ENCODE peak calls at places on chromosomes 13 and 19, in nine cellular contexts. E is CD8-positive, alpha-beta memory T cell; B is ureter; S is activated naive CD4-positive, alpha-beta T cell treated with anti-CD3 and anti-CD28 coated beads for 36 hours; Z is stimulated activated CD8-positive, alpha-beta memory T cell treated with anti-CD3 and anti-CD28 coated beads, Interleukin-4, amount 100 ng/mL, for 1 hour; C is NCI-H748 treated with DMSO at 0.1 percent for 48 hours; W is C1 segment of cervical spinal cord; R is RPMI8226; J is stimulated activated CD4-positive, alpha-beta T cell treated with anti-CD3 and anti-CD28 coated beads, Interleukin-4, amount 100 ng/mL, for 1 hour. X is an unnamed sample.

GRCh38 chr13:51243832-51244231 is 21.6 kb downstream of the FAM124A start:
- DNase-seq in J (no peak), Z (no peak), C (no peak), B (no peak), E (no peak), S (no peak), W (no peak), R (no peak), X (no peak)

GRCh38 chr19:5804516-5805464 is at the start of gene NRTN:
- DNase-seq in Z (no peak), C (no peak), S (peak; percentile 58), R (peak; percentile 70), E (peak; percentile 23), B (no peak), W (no peak), J (peak; percentile 63), X (no peak)

GRCh38 chr19:7908742-7909461 is 5.2 kb downstream of the MAP2K7 start:
- DNase-seq in J (no peak), B (peak; percentile 40), C (no peak), W (no peak), S (no peak), E (no peak), Z (no peak), R (no peak), X (no peak)

GRCh38 chr19:8702350-8702749 is 3.8 kb upstream of the ACTL9 start:
- DNase-seq in R (no peak), J (no peak), E (peak; percentile 39), B (no peak), W (no peak), S (peak; percentile 31), Z (no peak), C (no peak), X (no peak)

GRCh38 chr13:25117312-25117711 is 21.4 kb downstream of the PABPC3 start:
- DNase-seq in W (no peak), B (no peak), Z (no peak), R (no peak), E (no peak), C (no peak), S (no peak), J (no peak), X (no peak)

GRCh38 chr19:39469567-39469966 is 11.1 kb upstream of the TIMM50 start:
- DNase-seq in B (no peak), R (no peak), C (no peak), J (no peak), W (no peak), Z (no peak), E (no peak), S (no peak), X (no peak)

GRCh38 chr13:28794370-28794769 is 25.8 kb upstream of the MTUS2 start:
- DNase-seq in W (no peak), J (no peak), B (no peak), C (peak; percentile 24), Z (no peak), R (no peak), E (no peak), S (no peak), X (no peak)

GRCh38 chr19:23075031-23075733 is 41.6 kb upstream of the ZNF730 start:
- DNase-seq in R (peak; percentile 27), S (no peak), W (no peak), Z (no peak), J (no peak), C (peak; percentile 77), B (peak; percentile 62), E (no peak), X (peak; percentile 73)

GRCh38 chr19:46654621-46655152 is 6.3 kb downstream of the DACT3 start:
- DNase-seq in C (no peak), R (no peak), Z (no peak), J (no peak), S (no peak), E (no peak), W (peak; percentile 51), B (no peak), X (no peak)

GRCh38 chr13:31105020-31105800 is 56.5 kb downstream of the HSPH1 start:
- DNase-seq in S (no peak), B (no peak), E (no peak), C (no peak), W (no peak), R (no peak), Z (no peak), J (no peak), X (no peak)

GRCh38 chr19:5282926-5283325 is 57.7 kb downstream of the PTPRS start:
- DNase-seq in C (no peak), W (no peak), E (no peak), Z (no peak), B (peak; percentile 55), J (no peak), S (no peak), R (no peak), X (no peak)

GRCh38 chr13:41827507-41828213 is 133.2 kb downstream of the VWA8 start:
- DNase-seq in C (no peak), J (no peak), R (no peak), Z (no peak), S (no peak), B (no peak), W (no peak), E (no peak), X (peak; percentile 96)

GRCh38 chr19:30854661-30855060 is 482.5 kb downstream of the ZNF536 start:
- DNase-seq in C (no peak), B (no peak), R (no peak), W (no peak), Z (no peak), E (no peak), S (no peak), J (no peak), X (no peak)

GRCh38 chr19:58134244-58134643 is 16.3 kb downstream of the ZNF329 start:
- DNase-seq in B (no peak), C (no peak), Z (no peak), E (no peak), J (no peak), S (no peak), W (no peak), R (no peak), X (no peak)

GRCh38 chr19:8517551-8518442 is 3.8 kb upstream of the ZNF414 start:
- DNase-seq in W (no peak), S (peak; percentile 61), R (no peak), C (no peak), Z (no peak), E (peak; percentile 56), J (no peak), B (no peak), X (peak; percentile 84)

GRCh38 chr13:61546413-61546812 is 130.8 kb upstream of the PCDH20 start:
- DNase-seq in Z (no peak), B (no peak), W (no peak), J (no peak), C (no peak), E (no peak), S (no peak), R (no peak), X (no peak)

GRCh38 chr19:12117203-12117970 is 22.8 kb downstream of the ZNF20 start:
- DNase-seq in S (no peak), E (no peak), B (no peak), W (no peak), R (no peak), J (no peak), C (no peak), Z (no peak), X (no peak)

GRCh38 chr13:23466144-23467002 is 32.9 kb upstream of the SACS start:
- DNase-seq in R (peak; percentile 83), C (peak; percentile 94), W (peak; percentile 75), B (peak; percentile 80), S (peak; percentile 75), E (peak; percentile 46), J (peak; percentile 62), Z (peak; percentile 32), X (peak; percentile 88)

GRCh38 chr13:32246468-32246867 is 68.7 kb downstream of the ZAR1L start:
- DNase-seq in Z (no peak), C (peak; percentile 62), S (peak; percentile 63), B (peak; percentile 61), R (peak; percentile 50), E (peak; percentile 5), W (no peak), J (peak; percentile 21), X (peak; percentile 86)

GRCh38 chr19:8423821-8424223 is 10.7 kb downstream of the MARCHF2 start:
- DNase-seq in J (no peak), R (no peak), Z (no peak), E (no peak), B (peak; percentile 90), S (no peak), W (peak; percentile 9), C (no peak), X (peak; percentile 99)

GRCh38 chr13:68551701-68552522 is 1321.8 kb upstream of the PCDH9 start:
- DNase-seq in E (no peak), B (no peak), Z (no peak), W (no peak), C (no peak), S (no peak), J (no peak), R (peak; percentile 20), X (no peak)

GRCh38 chr13:50015263-50015662 is at the start of gene KCNRG:
- DNase-seq in S (no peak), J (no peak), R (no peak), W (no peak), Z (no peak), E (no peak), B (no peak), C (no peak), X (peak; percentile 50)

GRCh38 chr13:29310806-29311205 is 284.7 kb downstream of the SLC7A1 start:
- DNase-seq in J (no peak), B (no peak), Z (no peak), S (no peak), R (no peak), E (no peak), C (no peak), W (no peak), X (no peak)

GRCh38 chr13:73984949-73985691 is 149.1 kb downstream of the KLF12 start:
- DNase-seq in Z (peak; percentile 23), R (no peak), C (no peak), W (no peak), E (peak; percentile 61), S (peak; percentile 95), J (peak; percentile 66), B (no peak), X (no peak)

GRCh38 chr19:35978271-35978670 is 16.7 kb upstream of the SDHAF1 start:
- DNase-seq in J (no peak), B (no peak), W (no peak), E (no peak), S (no peak), C (no peak), R (no peak), Z (no peak), X (no peak)

GRCh38 chr13:45370922-45371406 is 30.0 kb upstream of the TPT1 start:
- DNase-seq in J (peak; percentile 58), E (peak; percentile 34), S (peak; percentile 51), R (peak; percentile 34), W (no peak), B (peak; percentile 70), C (peak; percentile 35), Z (peak; percentile 19), X (peak; percentile 74)

GRCh38 chr19:48845384-48845783 is 9.1 kb upstream of the HSD17B14 start:
- DNase-seq in W (no peak), J (no peak), Z (no peak), E (no peak), B (no peak), R (no peak), S (no peak), C (no peak), X (no peak)

GRCh38 chr19:6064016-6064702 is 46.1 kb downstream of the RFX2 start:
- DNase-seq in J (no peak), W (no peak), B (no peak), E (no peak), R (no peak), S (no peak), C (no peak), Z (no peak), X (no peak)

GRCh38 chr19:459724-460511 is 915 bp downstream of the SHC2 start:
- DNase-seq in W (peak; percentile 33), E (peak; percentile 3), B (peak; percentile 75), S (peak; percentile 18), Z (no peak), R (peak; percentile 38), J (peak; percentile 27), C (peak; percentile 62), X (peak; percentile 20)

GRCh38 chr19:35318679-35319448 is 10.1 kb upstream of the CD22 start:
- DNase-seq in R (no peak), E (no peak), W (peak; percentile 42), S (peak; percentile 52), C (no peak), J (no peak), Z (no peak), B (peak; percentile 61), X (peak; percentile 84)

GRCh38 chr13:78341032-78341431 is 262.3 kb downstream of the POU4F1 start:
- DNase-seq in E (no peak), Z (no peak), B (no peak), J (no peak), C (no peak), R (no peak), W (no peak), S (no peak), X (no peak)

X was measured in cardiac fibroblast.